ENCODE peak calls at places on chromosomes 3 and 15, in eight cellular contexts. H is PC-9, P is fibroblast of pulmonary artery, O is SK-N-SH, W is body of pancreas, V is HFF-Myc, B is cardiac fibroblast, I is stomach. N is an unnamed sample.

GRCh38 chr3:43953814-43954241 is 263.1 kb downstream of the ABHD5 start:
- DNase-seq in B (peak; percentile 29), W (no peak), H (peak; percentile 41), V (no peak), O (no peak), P (peak; percentile 11), I (no peak), N (no peak)

GRCh38 chr3:127597020-127597771 is 1.0 kb upstream of the MCM2 start:
- DNase-seq in H (no peak), W (no peak), P (no peak), V (no peak), B (no peak), I (no peak), O (no peak), N (no peak)

GRCh38 chr3:137765310-137766033 is 1.4 kb downstream of the SOX14 start:
- DNase-seq in W (no peak), H (no peak), V (no peak), O (peak; percentile 44), B (no peak), P (no peak), I (no peak), N (no peak)

GRCh38 chr15:49675051-49675450 is 54.2 kb downstream of the DTWD1 start:
- DNase-seq in O (no peak), H (no peak), B (peak; percentile 82), V (peak; percentile 74), I (no peak), W (no peak), P (peak; percentile 91), N (peak; percentile 31)

GRCh38 chr15:92907880-92908279 is 7.8 kb downstream of the CHD2 start:
- DNase-seq in W (no peak), I (no peak), V (no peak), P (peak; percentile 84), O (no peak), H (no peak), B (peak; percentile 92), N (no peak)

GRCh38 chr3:14200276-14200675 is 21.7 kb downstream of the LSM3 start:
- DNase-seq in P (no peak), H (no peak), I (no peak), W (no peak), V (no peak), O (no peak), B (no peak), N (no peak)

GRCh38 chr3:52830535-52831258 is at the start of gene ITIH4:
- DNase-seq in V (no peak), P (no peak), B (peak; percentile 13), O (no peak), I (no peak), W (peak; percentile 66), H (no peak), N (no peak)

GRCh38 chr3:62101488-62101887 is 271.9 kb downstream of the FEZF2 start:
- DNase-seq in W (no peak), I (no peak), B (peak; percentile 32), P (no peak), V (peak; percentile 27), H (no peak), O (peak; percentile 23), N (no peak)

GRCh38 chr3:118910332-118910731 is 124.3 kb downstream of the IGSF11 start:
- DNase-seq in H (no peak), V (no peak), I (no peak), O (no peak), B (no peak), W (no peak), P (no peak), N (no peak)

GRCh38 chr3:132625613-132626012 is 28.5 kb downstream of the ACKR4 start:
- DNase-seq in W (no peak), H (no peak), O (no peak), I (no peak), V (no peak), B (no peak), P (no peak), N (no peak)

GRCh38 chr15:38975282-38975990 is 410.8 kb upstream of the RASGRP1 start:
- DNase-seq in B (no peak), O (no peak), W (no peak), P (no peak), I (no peak), H (no peak), V (no peak), N (no peak)

GRCh38 chr3:112611813-112612515 is 29.0 kb downstream of the CCDC80 start:
- DNase-seq in B (no peak), O (no peak), H (no peak), I (no peak), P (no peak), W (no peak), V (no peak), N (no peak)

GRCh38 chr15:67845974-67846373 is 6.1 kb upstream of the RNU6-1 start:
- DNase-seq in P (no peak), H (no peak), V (no peak), B (no peak), I (no peak), W (no peak), O (no peak), N (no peak)

GRCh38 chr3:37028329-37028728 is 35.0 kb downstream of the MLH1 start:
- DNase-seq in I (peak; percentile 77), P (peak; percentile 33), B (peak; percentile 57), V (no peak), O (peak; percentile 26), W (peak; percentile 75), H (no peak), N (no peak)

GRCh38 chr3:135040321-135041110 is 245.5 kb downstream of the EPHB1 start:
- DNase-seq in W (no peak), B (no peak), P (no peak), O (no peak), I (no peak), V (no peak), H (no peak), N (no peak)

GRCh38 chr3:72274511-72275295 is 489.8 kb upstream of the PROK2 start:
- DNase-seq in W (peak; percentile 36), O (no peak), I (peak; percentile 62), H (no peak), V (no peak), P (peak; percentile 85), B (peak; percentile 86), N (peak; percentile 69)

GRCh38 chr3:40309925-40310635 is 573 bp downstream of the EIF1B start:
- DNase-seq in B (peak; percentile 66), W (peak; percentile 46), H (no peak), V (no peak), P (peak; percentile 42), O (peak; percentile 80), I (peak; percentile 33), N (no peak)

GRCh38 chr15:45314960-45315359 is 62.9 kb downstream of the SLC28A2 start:
- DNase-seq in P (peak; percentile 13), B (peak; percentile 6), O (no peak), I (no peak), W (peak; percentile 74), V (no peak), H (peak; percentile 27), N (no peak)

GRCh38 chr3:33428812-33429211 is 11.4 kb downstream of the UBP1 start:
- DNase-seq in V (no peak), H (no peak), W (no peak), P (no peak), O (no peak), I (no peak), B (no peak), N (no peak)

GRCh38 chr3:33425456-33425855 is 14.7 kb downstream of the UBP1 start:
- DNase-seq in O (no peak), B (peak; percentile 21), P (no peak), H (no peak), I (no peak), W (no peak), V (no peak), N (no peak)

GRCh38 chr3:33426630-33427341 is 13.4 kb downstream of the UBP1 start:
- DNase-seq in H (no peak), V (no peak), I (no peak), P (no peak), W (no peak), B (no peak), O (no peak), N (no peak)

GRCh38 chr3:33424606-33425453 is 15.4 kb downstream of the UBP1 start:
- DNase-seq in W (no peak), I (no peak), P (no peak), O (no peak), V (no peak), B (no peak), H (no peak), N (no peak)

DNA sequence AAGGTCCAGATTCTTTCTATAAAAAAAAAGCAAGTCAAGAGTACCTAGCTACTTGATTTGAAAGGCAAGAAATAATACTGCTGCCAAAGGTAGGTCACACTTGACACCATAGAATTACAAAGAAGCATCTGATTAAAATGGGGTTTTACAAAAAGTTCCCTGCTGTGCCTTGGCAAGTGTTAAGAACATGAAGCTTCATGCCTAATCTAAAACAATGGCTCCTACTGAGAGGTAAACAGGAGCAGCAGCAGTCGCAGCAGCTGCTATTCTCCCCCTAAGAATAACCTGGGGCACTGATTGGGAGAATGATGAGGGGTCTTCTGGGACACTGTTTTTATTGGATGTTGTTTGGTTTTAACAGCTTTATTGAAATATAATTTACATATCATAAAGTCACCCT is 14.1 kb downstream of the UBP1 start:
- DNase-seq in I (no peak), V (no peak), P (no peak), O (no peak), B (no peak), H (no peak), W (no peak), N (no peak)
- H3K4me3 ChIP-seq in I (no peak overlapping the region), V (no peak overlapping the region), P (no peak overlapping the region), O (no peak overlapping the region), B (no peak overlapping the region), H (no peak overlapping the region), W (no peak overlapping the region), N (no peak overlapping the region)

DNA sequence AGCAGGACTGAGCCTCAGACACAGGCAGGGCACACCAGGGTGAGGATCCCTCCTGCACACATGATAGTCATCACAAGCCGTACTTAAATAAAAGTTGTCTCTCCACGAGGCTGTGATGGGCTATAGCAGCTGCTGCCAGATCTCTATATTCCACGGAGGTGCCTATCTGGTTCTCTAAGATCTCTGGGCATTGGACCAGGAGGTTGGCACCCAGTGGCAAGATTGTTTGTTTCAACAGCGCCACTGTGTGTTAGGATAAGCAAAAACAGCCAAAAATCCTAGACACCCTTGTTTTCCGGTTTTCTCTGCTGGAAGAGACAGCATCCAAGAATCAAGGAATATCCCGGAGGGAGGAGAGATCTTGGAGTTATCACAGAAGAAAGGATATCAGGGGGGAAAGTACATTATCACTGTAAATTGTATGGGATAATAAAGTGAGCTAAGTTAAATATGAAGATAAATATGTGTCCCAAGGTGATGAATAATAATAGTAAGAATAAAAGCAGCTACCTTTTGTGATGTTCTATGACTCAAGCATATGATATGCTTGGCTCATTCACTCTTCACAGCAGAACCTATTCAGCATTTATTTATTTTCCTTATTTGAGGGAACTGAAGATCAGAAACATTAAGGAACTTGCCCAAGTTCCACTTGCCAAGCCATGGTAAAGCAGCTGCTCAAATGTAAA is 90.6 kb upstream of the AKAP13 start:
- DNase-seq in W (peak; percentile 87), I (peak; percentile 81), O (peak; percentile 79), H (peak; percentile 42), B (peak; percentile 71), P (peak; percentile 67), V (no peak), N (peak; percentile 90)
- TF ChIP-seq CTCF in W (peak; percentile 34), I (peak; percentile 15), O (peak; percentile 72), H (peak; percentile 78), B (peak; percentile 63), P (peak; percentile 66), V (peak; percentile 50), N (peak; percentile 77)

GRCh38 chr3:153161138-153161713 is 800 bp upstream of the RAP2B start:
- DNase-seq in O (peak; percentile 91), I (peak; percentile 93), P (peak; percentile 100), H (peak; percentile 97), V (peak; percentile 99), B (peak; percentile 100), W (peak; percentile 96), N (peak; percentile 99)
- H3K4me3 ChIP-seq in O (peak overlapping the region; percentile 96), I (peak overlapping the region; percentile 85), P (peak overlapping the region; percentile 90), H (peak overlapping the region; percentile 97), V (peak overlapping the region; percentile 82), B (peak overlapping the region; percentile 93), W (peak overlapping the region; percentile 76), N (peak overlapping the region; percentile 86)

GRCh38 chr3:146747928-146748327 is 142.8 kb upstream of the PLSCR5 start:
- DNase-seq in V (peak; percentile 37), P (peak; percentile 71), H (no peak), W (no peak), B (peak; percentile 54), I (no peak), O (no peak), N (no peak)
- TF ChIP-seq CTCF in V (peak; percentile 34), P (peak; percentile 50), H (no peak), W (no peak), B (peak; percentile 42), I (no peak), O (peak; percentile 60), N (peak; percentile 26)

N was measured in LNCaP clone FGC.